ENCODE peak calls at places on chromosomes 13 and 19, in nine cellular contexts. P is HFF-Myc; D is fibroblast of pulmonary artery; O is ascending aorta; R is uterus; H is activated CD8-positive, alpha-beta T cell treated with anti-CD3 and anti-CD28 coated beads for 36 hours; A is WTC11; G is cardiac fibroblast; V is body of pancreas. X is an unnamed sample.

GRCh38 chr13:73849292-73849691 is 284.9 kb downstream of the KLF12 start:
- DNase-seq in P (peak; percentile 11), D (peak; percentile 61), O (no peak), R (no peak), H (peak; percentile 43), A (peak; percentile 35), G (peak; percentile 67), V (no peak), X (no peak)

GRCh38 chr13:48708764-48709163 is 55.0 kb downstream of the CYSLTR2 start:
- DNase-seq in P (no peak), D (no peak), O (no peak), R (no peak), H (no peak), A (no peak), G (no peak), V (no peak), X (no peak)

GRCh38 chr19:43446746-43447489 is 18.5 kb downstream of the LYPD3 start:
- DNase-seq in P (no peak), D (peak; percentile 82), O (peak; percentile 76), R (peak; percentile 80), H (peak; percentile 84), A (peak; percentile 84), G (peak; percentile 84), V (peak; percentile 75), X (peak; percentile 80)

GRCh38 chr19:55160128-55160985 is 2.8 kb upstream of the TNNI3 start:
- DNase-seq in P (no peak), D (peak; percentile 85), O (peak; percentile 86), R (peak; percentile 59), H (peak; percentile 96), A (peak; percentile 100), G (peak; percentile 85), V (peak; percentile 84), X (peak; percentile 47)

GRCh38 chr13:47588676-47589075 is 412.4 kb downstream of the SUCLA2 start:
- DNase-seq in P (no peak), D (no peak), O (no peak), R (no peak), H (no peak), A (no peak), G (no peak), V (no peak), X (no peak)

GRCh38 chr13:33454844-33455256 is 169.3 kb upstream of the STARD13 start:
- DNase-seq in P (peak; percentile 95), D (peak; percentile 14), O (no peak), R (no peak), H (no peak), A (no peak), G (peak; percentile 34), V (no peak), X (no peak)

GRCh38 chr13:43831088-43831487 is 44.3 kb upstream of the ENOX1 start:
- DNase-seq in P (no peak), D (peak; percentile 75), O (no peak), R (no peak), H (no peak), A (no peak), G (peak; percentile 86), V (no peak), X (no peak)

GRCh38 chr13:80604094-80604493 is 263.2 kb upstream of the SPRY2 start:
- DNase-seq in P (no peak), D (peak; percentile 52), O (no peak), R (no peak), H (no peak), A (no peak), G (peak; percentile 74), V (no peak), X (no peak)

GRCh38 chr13:23433171-23434153 is at the start of gene SACS:
- DNase-seq in P (no peak), D (peak; percentile 48), O (no peak), R (no peak), H (no peak), A (peak; percentile 82), G (peak; percentile 65), V (peak; percentile 49), X (peak; percentile 46)

GRCh38 chr13:113883921-113884804 is 20.3 kb upstream of the GAS6 start:
- DNase-seq in P (no peak), D (no peak), O (no peak), R (no peak), H (no peak), A (no peak), G (no peak), V (no peak), X (no peak)

GRCh38 chr19:39372047-39372802 is 18.7 kb downstream of the PAF1 start:
- DNase-seq in P (peak; percentile 85), D (peak; percentile 98), O (peak; percentile 93), R (peak; percentile 84), H (no peak), A (no peak), G (peak; percentile 91), V (peak; percentile 75), X (peak; percentile 50)

GRCh38 chr19:37309834-37310575 is 60.9 kb upstream of the ZNF527 start:
- DNase-seq in P (no peak), D (no peak), O (no peak), R (no peak), H (peak; percentile 41), A (no peak), G (no peak), V (no peak), X (no peak)
- TF ChIP-seq CTCF in P (no peak), D (no peak), O (no peak), R (no peak), H (peak; percentile 60), A (peak; percentile 18), G (no peak), V (no peak), X (no peak)

GRCh38 chr13:84132491-84132890 is 250.2 kb upstream of the SLITRK1 start:
- DNase-seq in P (no peak), D (no peak), O (no peak), R (no peak), H (no peak), A (no peak), G (no peak), V (no peak), X (no peak)
- TF ChIP-seq CTCF in P (no peak), D (no peak), O (no peak), R (no peak), H (no peak), A (no peak), G (no peak), V (no peak), X (no peak)

GRCh38 chr19:784541-784940 is 12.7 kb upstream of the PTBP1 start:
- DNase-seq in P (no peak), D (no peak), O (no peak), R (no peak), H (no peak), A (no peak), G (no peak), V (peak; percentile 73), X (no peak)
- TF ChIP-seq CTCF in P (no peak), D (no peak), O (no peak), R (no peak), H (no peak), A (no peak), G (no peak), V (no peak), X (no peak)

DNA sequence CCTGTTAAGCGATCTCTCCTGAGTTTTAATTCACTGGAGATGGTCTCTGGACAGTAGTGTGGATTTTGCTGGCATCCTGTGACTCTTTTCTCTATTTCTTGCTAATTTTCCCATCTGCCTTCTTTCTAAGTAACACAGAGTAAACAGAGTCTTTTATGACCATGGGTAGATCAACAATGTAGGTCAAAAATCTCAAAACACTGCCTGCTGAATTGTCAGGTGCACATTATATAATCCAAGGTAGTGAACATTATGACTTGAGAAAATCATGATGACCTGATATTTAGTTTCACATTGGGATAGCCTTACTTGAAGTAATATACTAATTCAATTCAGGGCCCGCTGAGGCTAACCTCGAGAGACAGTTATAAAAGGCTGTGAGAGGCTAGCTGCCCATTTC is 180.7 kb downstream of the TDRD3 start:
- DNase-seq in P (no peak), D (no peak), O (no peak), R (no peak), H (no peak), A (no peak), G (no peak), V (no peak), X (no peak)
- TF ChIP-seq CTCF in P (no peak), D (no peak), O (no peak), R (no peak), H (no peak), A (no peak), G (no peak), V (no peak), X (no peak)

GRCh38 chr13:42656136-42656535 is 82.2 kb downstream of the TNFSF11 start:
- DNase-seq in P (no peak), D (peak; percentile 31), O (no peak), R (no peak), H (no peak), A (no peak), G (peak; percentile 11), V (no peak), X (no peak)

GRCh38 chr13:42658019-42658418 is 84.1 kb downstream of the TNFSF11 start:
- DNase-seq in P (no peak), D (no peak), O (no peak), R (no peak), H (no peak), A (no peak), G (no peak), V (no peak), X (no peak)

GRCh38 chr13:42654760-42655159 is 80.8 kb downstream of the TNFSF11 start:
- DNase-seq in P (no peak), D (peak; percentile 13), O (no peak), R (no peak), H (no peak), A (no peak), G (peak; percentile 46), V (no peak), X (no peak)

GRCh38 chr13:42660367-42660965 is 86.5 kb downstream of the TNFSF11 start:
- DNase-seq in P (peak; percentile 4), D (peak; percentile 51), O (no peak), R (no peak), H (no peak), A (no peak), G (peak; percentile 55), V (no peak), X (no peak)
- TF ChIP-seq CTCF in P (peak; percentile 14), D (peak; percentile 42), O (no peak), R (no peak), H (no peak), A (no peak), G (peak; percentile 38), V (no peak), X (no peak)

DNA sequence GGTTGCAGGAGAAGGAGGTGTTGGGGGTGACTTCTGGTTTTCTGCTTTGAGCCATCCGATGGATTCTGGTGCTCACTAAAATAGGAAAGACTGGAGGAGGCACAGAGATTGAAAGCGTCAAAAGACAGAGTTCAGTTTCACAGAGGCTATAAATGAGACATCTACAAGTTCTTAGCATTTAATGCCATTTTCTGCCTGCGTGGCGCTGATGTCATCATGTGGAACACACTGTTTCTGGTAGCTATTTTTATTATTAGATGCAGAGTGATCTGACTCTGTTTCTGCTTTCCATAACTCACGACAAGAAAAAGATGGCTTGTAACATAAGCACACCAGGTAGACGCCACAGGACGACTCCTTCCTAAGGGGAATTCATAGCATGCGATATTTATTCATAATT is 3.3 kb upstream of the SLC39A3 start:
- DNase-seq in P (no peak), D (no peak), O (no peak), R (no peak), H (no peak), A (no peak), G (no peak), V (no peak), X (no peak)
- TF ChIP-seq CTCF in P (no peak), D (no peak), O (no peak), R (no peak), H (no peak), A (no peak), G (no peak), V (no peak), X (no peak)

GRCh38 chr19:28705008-28705407 is 507.9 kb downstream of the UQCRFS1 start:
- DNase-seq in P (peak; percentile 41), D (peak; percentile 80), O (no peak), R (no peak), H (no peak), A (no peak), G (peak; percentile 95), V (peak; percentile 17), X (no peak)
- TF ChIP-seq CTCF in P (peak; percentile 38), D (peak; percentile 50), O (no peak), R (no peak), H (no peak), A (no peak), G (peak; percentile 67), V (no peak), X (no peak)